ENCODE peak calls at places on chromosomes 2 and 18, in ten cellular contexts. C is cardiac muscle cell; O is BJ; J is CD8-positive, alpha-beta T cell; X is fibroblast of lung; T is tibial artery; L is right lobe of liver; A is endodermal cell; V is ovary; I is mammary epithelial cell. B is an unnamed sample. For H3K36me3, the result is how much of the 10 kb centered on the place peaks cover.

GRCh38 chr2:20985061-20985460 is 58.8 kb downstream of the APOB start:
- DNase-seq in A (no peak), X (no peak), L (no peak), T (no peak), O (no peak), V (no peak), J (no peak), I (no peak), C (no peak), B (no peak)

GRCh38 chr2:29522951-29523669 is 398.3 kb downstream of the ALK start:
- DNase-seq in O (no peak), I (no peak), C (peak), T (no peak), J (no peak), A (no peak), V (no peak), X (peak), L (no peak), B (no peak)

GRCh38 chr18:7918696-7919095 is 351.6 kb downstream of the PTPRM start:
- DNase-seq in O (no peak), A (no peak), L (no peak), T (no peak), V (no peak), X (no peak), J (no peak), I (no peak), C (peak), B (no peak)

GRCh38 chr18:9775172-9775571 is 67.1 kb downstream of the RAB31 start:
- DNase-seq in I (no peak), O (no peak), L (no peak), T (peak), J (no peak), X (no peak), V (no peak), A (peak), C (peak), B (no peak)

GRCh38 chr2:17754773-17755425 is 961 bp downstream of the GEN1 start:
- DNase-seq in X (no peak), T (no peak), L (no peak), V (no peak), A (no peak), O (no peak), J (no peak), C (peak), I (no peak), B (no peak)

GRCh38 chr18:13375302-13376255 is 157.0 kb downstream of the LDLRAD4 start:
- DNase-seq in A (peak), J (peak), O (peak), I (peak), X (peak), L (no peak), T (peak), C (peak), V (peak), B (peak)

GRCh38 chr2:74979844-74980243 is 21.4 kb downstream of the POLE4 start:
- DNase-seq in C (no peak), J (no peak), O (no peak), I (no peak), T (no peak), A (no peak), L (no peak), V (no peak), X (no peak), B (no peak)

GRCh38 chr18:76450912-76451421 is 44.1 kb downstream of the ZNF516 start:
- DNase-seq in X (peak), O (no peak), J (no peak), L (no peak), I (peak), C (peak), T (peak), V (peak), A (peak), B (no peak)

GRCh38 chr2:19109521-19109920 is 248.9 kb downstream of the OSR1 start:
- DNase-seq in I (no peak), A (no peak), C (no peak), O (no peak), V (no peak), J (no peak), L (no peak), X (no peak), T (no peak), B (no peak)

GRCh38 chr2:23321767-23322166 is 63.2 kb upstream of the KLHL29 start:
- DNase-seq in O (no peak), V (no peak), I (no peak), A (no peak), L (no peak), X (no peak), C (no peak), T (no peak), J (no peak), B (no peak)

GRCh38 chr2:164495491-164496223 is 125.6 kb downstream of the GRB14 start:
- DNase-seq in V (no peak), X (peak), J (no peak), L (no peak), A (peak), I (peak), T (no peak), O (peak), C (peak), B (peak)

GRCh38 chr18:31977270-31977872 is 34.4 kb upstream of the TRAPPC8 start:
- DNase-seq in T (no peak), J (no peak), O (no peak), V (peak), I (peak), A (peak), X (peak), C (peak), L (peak), B (no peak)

GRCh38 chr2:166057363-166058169 is 70.3 kb downstream of the SCN1A start:
- DNase-seq in O (no peak), I (no peak), C (peak), A (no peak), X (peak), J (no peak), L (no peak), V (no peak), T (no peak), B (no peak)

GRCh38 chr2:152740743-152741328 is 22.4 kb downstream of the ARL6IP6 start:
- DNase-seq in V (no peak), J (no peak), C (peak), A (no peak), T (no peak), I (peak), X (peak), L (no peak), O (peak), B (no peak)

GRCh38 chr2:202780514-202781021 is 91.0 kb downstream of the ICA1L start:
- DNase-seq in T (no peak), J (no peak), L (no peak), I (peak), C (no peak), O (peak), X (peak), A (no peak), V (no peak), B (peak)

GRCh38 chr2:105744091-105744908 is 412 bp upstream of the NCK2 start:
- DNase-seq in T (no peak), V (peak), L (peak), O (no peak), I (no peak), C (peak), A (peak), X (peak), J (peak), B (no peak)

GRCh38 chr2:10303634-10304378 is 1.1 kb downstream of the HPCAL1 start:
- DNase-seq in T (no peak), I (peak), O (no peak), V (peak), A (peak), J (no peak), X (peak), L (peak), C (peak), B (no peak)

GRCh38 chr2:96923810-96924774 is 54.2 kb upstream of the SEMA4C start:
- DNase-seq in X (no peak), O (no peak), J (peak), C (no peak), V (no peak), L (no peak), I (no peak), T (no peak), A (no peak), B (no peak)

GRCh38 chr2:100821255-100821912 is 1.4 kb downstream of the NPAS2 start:
- DNase-seq in I (no peak), L (no peak), C (peak), O (no peak), V (no peak), X (peak), T (no peak), A (no peak), J (no peak), B (no peak)

GRCh38 chr2:100820346-100821254 is 661 bp downstream of the NPAS2 start:
- DNase-seq in J (no peak), O (no peak), C (no peak), X (no peak), I (peak), V (no peak), T (no peak), A (peak), L (peak), B (no peak)

GRCh38 chr2:100823665-100824438 is 3.9 kb downstream of the NPAS2 start:
- DNase-seq in L (no peak), T (no peak), X (no peak), A (no peak), I (no peak), C (no peak), J (no peak), O (no peak), V (no peak), B (no peak)

GRCh38 chr2:100822587-100823248 is 2.8 kb downstream of the NPAS2 start:
- DNase-seq in O (no peak), C (peak), A (no peak), J (no peak), V (no peak), X (peak), T (no peak), I (peak), L (peak), B (no peak)

GRCh38 chr2:100821913-100822260 is 1.9 kb downstream of the NPAS2 start:
- DNase-seq in A (no peak), O (no peak), V (no peak), C (no peak), I (no peak), J (no peak), L (no peak), T (no peak), X (no peak), B (no peak)
- H3K4me3 ChIP-seq in A (no peak), O (no peak), V (no peak), C (no peak), I (peak), J (no peak), L (no peak), T (peak), X (no peak), B (no peak)

GRCh38 chr2:240459401-240460242 is 24.2 kb downstream of the GPC1 start:
- DNase-seq in C (no peak), X (no peak), L (peak), O (no peak), V (peak), A (peak), J (no peak), I (no peak), T (no peak), B (no peak)

GRCh38 chr2:240461471-240462072 is 26.1 kb downstream of the GPC1 start:
- DNase-seq in C (no peak), O (no peak), J (no peak), V (peak), L (peak), I (no peak), T (no peak), A (no peak), X (no peak), B (no peak)

GRCh38 chr2:240460243-240460630 is 24.8 kb downstream of the GPC1 start:
- DNase-seq in V (no peak), O (no peak), L (peak), C (no peak), A (no peak), T (no peak), I (no peak), X (no peak), J (no peak), B (no peak)

GRCh38 chr2:240462073-240462703 is 26.7 kb downstream of the GPC1 start:
- DNase-seq in X (no peak), L (peak), V (peak), T (peak), O (no peak), I (no peak), A (peak), J (no peak), C (no peak), B (no peak)

GRCh38 chr2:240460781-240461431 is 25.4 kb downstream of the GPC1 start:
- DNase-seq in O (no peak), L (peak), I (no peak), A (peak), T (no peak), J (no peak), V (peak), X (no peak), C (no peak), B (no peak)
- TF ChIP-seq CTCF in O (no peak), L (no peak), I (peak), A (peak), T (no peak), J (no peak), V (no peak), X (no peak), C (no peak), B (peak)

GRCh38 chr18:30034818-30035217 is 1007.7 kb downstream of the DSC3 start:
- DNase-seq in X (no peak), L (no peak), C (no peak), T (no peak), O (no peak), V (no peak), I (no peak), A (no peak), J (no peak), B (no peak)

GRCh38 chr18:30044496-30044895 is 998.0 kb downstream of the DSC3 start:
- DNase-seq in T (no peak), C (no peak), L (no peak), O (no peak), J (no peak), I (peak), X (no peak), A (no peak), V (no peak), B (no peak)

DNA sequence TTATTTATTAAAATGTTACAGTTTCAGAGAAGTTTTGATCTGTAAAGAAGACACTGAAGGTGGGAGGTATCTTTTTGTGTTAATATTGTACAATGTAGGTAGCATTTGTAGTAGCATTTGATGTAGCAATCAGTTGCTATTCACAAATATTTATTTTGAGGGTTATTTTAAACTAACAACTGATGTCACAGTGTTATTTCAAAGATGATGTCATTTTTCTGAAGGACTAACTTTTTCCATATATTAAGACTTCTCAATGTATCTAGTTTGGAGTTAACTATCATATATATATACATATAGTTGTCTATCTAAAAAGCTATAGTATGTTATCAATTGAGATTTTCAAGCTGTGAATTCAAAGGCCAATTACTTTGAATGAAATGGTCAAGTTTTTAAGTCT is 1003.3 kb downstream of the DSC3 start:
- DNase-seq in I (no peak), J (no peak), A (no peak), T (no peak), O (no peak), C (no peak), L (no peak), V (no peak), X (no peak), B (no peak)
- H3K36me3 ChIP-seq in I (under half), J (under half), A (under half), T (under half), O (under half), C (under half), L (under half), V (under half), X (under half), B (under half)

GRCh38 chr2:205520311-205520710 is 162.0 kb upstream of the NRP2 start:
- DNase-seq in T (no peak), X (no peak), V (no peak), J (no peak), A (no peak), I (no peak), L (no peak), O (no peak), C (no peak), B (no peak)
- H3K4me3 ChIP-seq in T (no peak), X (no peak), V (no peak), J (no peak), A (no peak), I (no peak), L (no peak), O (no peak), C (no peak), B (no peak)

B was measured in kidney epithelial cell.